ENCODE peak calls at places on chromosomes 4 and X, in seven cellular contexts. S, X, K, O, M, A and Z are unnamed samples.

GRCh38 chr4:6333301-6334202 is 63.9 kb downstream of the WFS1 start:
- DNase-seq in X (no peak), S (peak; percentile 29), M (no peak), K (no peak), O (no peak), A (no peak), Z (no peak)

GRCh38 chr4:31051151-31051550 is 331.0 kb downstream of the PCDH7 start:
- DNase-seq in A (no peak), K (no peak), O (no peak), S (no peak), M (no peak), X (no peak), Z (no peak)

GRCh38 chr4:153393397-153393796 is 48.9 kb downstream of the MND1 start:
- DNase-seq in O (no peak), S (no peak), K (no peak), A (no peak), M (no peak), X (peak; percentile 65), Z (no peak)

GRCh38 chrX:38627683-38628082 is 66.3 kb downstream of the TSPAN7 start:
- DNase-seq in S (no peak), K (no peak), M (peak; percentile 68), A (no peak), O (no peak), X (no peak), Z (peak; percentile 0)

GRCh38 chr4:62028758-62029157 is 828.6 kb downstream of the ADGRL3 start:
- DNase-seq in S (no peak), K (no peak), X (no peak), A (no peak), O (no peak), M (no peak), Z (no peak)

GRCh38 chr4:859496-859895 is 33.6 kb upstream of the CPLX1 start:
- DNase-seq in M (no peak), K (no peak), S (peak; percentile 10), A (no peak), O (no peak), X (no peak), Z (no peak)

GRCh38 chrX:47199286-47199685 is 5.7 kb downstream of the UBA1 start:
- DNase-seq in S (no peak), O (no peak), X (no peak), K (no peak), A (no peak), M (no peak), Z (no peak)

GRCh38 chrX:51697397-51697796 is 12.9 kb upstream of the CENPVL1 start:
- DNase-seq in K (no peak), O (no peak), M (no peak), S (no peak), X (no peak), A (no peak), Z (no peak)

GRCh38 chrX:150018931-150019331 is 80.6 kb upstream of the EOLA2 start:
- DNase-seq in M (no peak), S (no peak), A (no peak), X (no peak), K (no peak), O (no peak), Z (no peak)

GRCh38 chrX:53122013-53122412 is 28.1 kb downstream of the KANTR start:
- DNase-seq in O (no peak), M (no peak), A (no peak), S (no peak), X (no peak), K (peak; percentile 2), Z (no peak)

GRCh38 chrX:5051831-5052491 is 1176.7 kb downstream of the NLGN4X start:
- DNase-seq in S (no peak), O (no peak), K (peak; percentile 2), M (peak; percentile 83), A (no peak), X (peak; percentile 52), Z (no peak)

GRCh38 chrX:38233891-38234807 is 13.5 kb upstream of the SRPX start:
- DNase-seq in M (no peak), A (no peak), K (no peak), X (peak; percentile 79), S (no peak), O (no peak), Z (no peak)

GRCh38 chrX:123036401-123036800 is 147.7 kb upstream of the GRIA3 start:
- DNase-seq in X (no peak), O (no peak), K (no peak), M (peak; percentile 0), S (no peak), A (no peak), Z (no peak)

GRCh38 chr4:26583865-26584652 is at the start of gene TBC1D19:
- DNase-seq in A (peak; percentile 92), S (peak; percentile 91), K (peak; percentile 92), O (peak; percentile 75), M (peak; percentile 92), X (peak; percentile 76), Z (peak; percentile 44)

GRCh38 chrX:48747415-48748026 is 14.0 kb upstream of the GLOD5 start:
- DNase-seq in X (no peak), S (peak; percentile 39), O (no peak), M (no peak), K (no peak), A (no peak), Z (no peak)